ENCODE peak calls at places on chromosome 11, in nine cellular contexts. G is D341Med; Y is nucleus accumbens; T is AG09319; D is CD8-positive, alpha-beta memory T cell; A is astrocyte of the spinal cord; X is NAMALWA; N is EL; P is upper lobe of right lung. Z is an unnamed sample.

GRCh38 chr11:76410771-76411423 is 29.8 kb downstream of the GVQW3 start:
- DNase-seq in G (no peak), Y (no peak), T (no peak), D (no peak), A (no peak), X (no peak), N (no peak), P (no peak), Z (no peak)

GRCh38 chr11:27718853-27719574 is 18.8 kb upstream of the BDNF start:
- DNase-seq in G (peak; percentile 64), Y (no peak), T (no peak), D (no peak), A (peak; percentile 72), X (no peak), N (peak; percentile 76), P (peak; percentile 63), Z (no peak)

GRCh38 chr11:86067230-86068137 is 1.4 kb downstream of the PICALM start:
- DNase-seq in G (no peak), Y (no peak), T (no peak), D (no peak), A (no peak), X (peak; percentile 68), N (peak; percentile 18), P (no peak), Z (no peak)

GRCh38 chr11:73322111-73322985 is 14.3 kb downstream of the ARHGEF17 start:
- DNase-seq in G (no peak), Y (no peak), T (no peak), D (no peak), A (peak; percentile 71), X (no peak), N (peak; percentile 55), P (no peak), Z (no peak)

GRCh38 chr11:73412308-73412707 is 36.1 kb downstream of the RELT start:
- DNase-seq in G (no peak), Y (no peak), T (no peak), D (no peak), A (peak; percentile 24), X (no peak), N (no peak), P (no peak), Z (no peak)

GRCh38 chr11:19775622-19776021 is 63.0 kb downstream of the NAV2 start:
- DNase-seq in G (no peak), Y (no peak), T (no peak), D (no peak), A (no peak), X (no peak), N (no peak), P (no peak), Z (no peak)

GRCh38 chr11:123461164-123461563 is 31.1 kb downstream of the GRAMD1B start:
- DNase-seq in G (no peak), Y (no peak), T (no peak), D (no peak), A (no peak), X (no peak), N (no peak), P (no peak), Z (no peak)

GRCh38 chr11:25734592-25735211 is 597.2 kb upstream of the ANO3 start:
- DNase-seq in G (no peak), Y (no peak), T (no peak), D (no peak), A (peak; percentile 36), X (peak; percentile 43), N (no peak), P (no peak), Z (no peak)

GRCh38 chr11:57276857-57277505 is 39.9 kb upstream of the APLNR start:
- DNase-seq in G (no peak), Y (no peak), T (no peak), D (no peak), A (no peak), X (peak; percentile 7), N (no peak), P (no peak), Z (no peak)

GRCh38 chr11:114088216-114088615 is 28.7 kb downstream of the ZBTB16 start:
- DNase-seq in G (no peak), Y (no peak), T (no peak), D (no peak), A (peak; percentile 35), X (no peak), N (no peak), P (no peak), Z (no peak)

GRCh38 chr11:43316451-43316850 is 4.7 kb downstream of the API5 start:
- DNase-seq in G (no peak), Y (no peak), T (no peak), D (no peak), A (peak; percentile 68), X (no peak), N (peak; percentile 35), P (no peak), Z (no peak)

GRCh38 chr11:15006139-15006759 is 34.1 kb upstream of the CALCA start:
- DNase-seq in G (peak; percentile 54), Y (no peak), T (no peak), D (no peak), A (peak; percentile 51), X (peak; percentile 70), N (peak; percentile 44), P (no peak), Z (no peak)

GRCh38 chr11:125257185-125257584 is 92.6 kb downstream of the PKNOX2 start:
- DNase-seq in G (no peak), Y (no peak), T (no peak), D (no peak), A (no peak), X (no peak), N (no peak), P (no peak), Z (no peak)

GRCh38 chr11:133928628-133929059 is 28.1 kb downstream of the IGSF9B start:
- DNase-seq in G (no peak), Y (no peak), T (no peak), D (peak; percentile 61), A (no peak), X (no peak), N (peak; percentile 22), P (no peak), Z (peak; percentile 61)

GRCh38 chr11:14617241-14618027 is 26.2 kb upstream of the PDE3B start:
- DNase-seq in G (no peak), Y (no peak), T (no peak), D (no peak), A (no peak), X (no peak), N (no peak), P (no peak), Z (no peak)

GRCh38 chr11:118258410-118258809 is 5.7 kb downstream of the MPZL2 start:
- DNase-seq in G (no peak), Y (no peak), T (no peak), D (no peak), A (no peak), X (peak; percentile 73), N (no peak), P (no peak), Z (no peak)

GRCh38 chr11:132234878-132235277 is 864.5 kb downstream of the NTM start:
- DNase-seq in G (no peak), Y (no peak), T (peak; percentile 22), D (no peak), A (peak; percentile 84), X (no peak), N (peak; percentile 75), P (no peak), Z (no peak)

GRCh38 chr11:66694056-66694410 is 16.3 kb upstream of the RBM4B start:
- DNase-seq in G (no peak), Y (no peak), T (no peak), D (peak; percentile 40), A (no peak), X (no peak), N (no peak), P (peak; percentile 57), Z (no peak)

GRCh38 chr11:45485070-45485716 is 180.2 kb downstream of the CHST1 start:
- DNase-seq in G (no peak), Y (no peak), T (no peak), D (no peak), A (no peak), X (no peak), N (no peak), P (no peak), Z (peak; percentile 6)

GRCh38 chr11:125367710-125368109 is 128.4 kb downstream of the FEZ1 start:
- DNase-seq in G (no peak), Y (no peak), T (no peak), D (no peak), A (no peak), X (no peak), N (no peak), P (no peak), Z (no peak)

GRCh38 chr11:75325713-75326438 is 25.6 kb downstream of the ARRB1 start:
- DNase-seq in G (peak; percentile 54), Y (no peak), T (no peak), D (no peak), A (peak; percentile 86), X (no peak), N (peak; percentile 90), P (peak; percentile 75), Z (peak; percentile 80)

GRCh38 chr11:80104196-80104595 is 663.4 kb upstream of the TENM4 start:
- DNase-seq in G (no peak), Y (no peak), T (no peak), D (no peak), A (no peak), X (no peak), N (no peak), P (no peak), Z (no peak)

GRCh38 chr11:111046291-111046690 is 199.2 kb upstream of the POU2AF2 start:
- DNase-seq in G (no peak), Y (no peak), T (peak; percentile 44), D (no peak), A (peak; percentile 63), X (no peak), N (no peak), P (no peak), Z (no peak)

GRCh38 chr11:75731095-75731494 is 13.5 kb downstream of the MOGAT2 start:
- DNase-seq in G (no peak), Y (no peak), T (no peak), D (no peak), A (no peak), X (no peak), N (no peak), P (no peak), Z (no peak)

GRCh38 chr11:64876835-64877341 is 1.5 kb downstream of the EHD1 start:
- DNase-seq in G (no peak), Y (no peak), T (no peak), D (no peak), A (peak; percentile 35), X (peak; percentile 37), N (peak; percentile 89), P (peak; percentile 84), Z (peak; percentile 71)

GRCh38 chr11:65439331-65440181 is 17.0 kb downstream of the NEAT1 start:
- DNase-seq in G (no peak), Y (no peak), T (no peak), D (peak; percentile 23), A (peak; percentile 49), X (peak; percentile 18), N (peak; percentile 10), P (no peak), Z (no peak)

GRCh38 chr11:80473562-80473961 is 1032.7 kb upstream of the TENM4 start:
- DNase-seq in G (no peak), Y (no peak), T (no peak), D (no peak), A (no peak), X (peak; percentile 48), N (no peak), P (no peak), Z (no peak)